ENCODE peak calls at places on chromosomes 5 and 9, in ten cellular contexts. A is fibroblast of mammary gland, R is fibroblast of pulmonary artery, M is A673, H is neuronal stem cell, E is foreskin fibroblast, L is esophagus squamous epithelium, J is ovary, K is HCT116, I is gastrocnemius medialis. G is an unnamed sample.

GRCh38 chr9:17401858-17402257 is 177.0 kb upstream of the SH3GL2 start:
- DNase-seq in L (no peak), M (no peak), A (no peak), R (no peak), J (no peak), H (no peak), E (no peak), I (no peak), K (no peak), G (no peak)

GRCh38 chr5:171610686-171611085 is 174.9 kb upstream of the SMIM23 start:
- DNase-seq in A (no peak), J (no peak), L (no peak), R (no peak), M (no peak), I (no peak), H (no peak), E (no peak), K (no peak), G (no peak)

GRCh38 chr9:130078547-130078946 is 24.8 kb downstream of the GPR107 start:
- DNase-seq in J (no peak), M (no peak), L (no peak), H (no peak), K (no peak), I (no peak), R (no peak), A (no peak), E (no peak), G (no peak)

GRCh38 chr5:113713051-113713450 is 199.6 kb downstream of the YTHDC2 start:
- DNase-seq in K (no peak), L (no peak), E (no peak), J (no peak), H (no peak), M (peak; percentile 4), I (no peak), R (no peak), A (no peak), G (no peak)

GRCh38 chr9:8234286-8234819 is 434.8 kb upstream of the DMAC1 start:
- DNase-seq in A (no peak), R (no peak), K (no peak), H (no peak), L (no peak), I (no peak), J (no peak), M (no peak), E (no peak), G (peak; percentile 27)

GRCh38 chr5:90142531-90142930 is 267.0 kb downstream of the CETN3 start:
- DNase-seq in L (no peak), K (no peak), M (no peak), J (no peak), H (no peak), I (no peak), A (no peak), R (no peak), E (no peak), G (no peak)

GRCh38 chr5:156181656-156182055 is 145.3 kb upstream of the SGCD start:
- DNase-seq in I (no peak), H (no peak), M (no peak), L (no peak), J (no peak), R (no peak), E (no peak), A (no peak), K (no peak), G (no peak)

GRCh38 chr5:14216372-14216771 is 73.2 kb downstream of the TRIO start:
- DNase-seq in H (no peak), L (no peak), E (no peak), M (no peak), J (no peak), A (peak; percentile 38), R (no peak), K (no peak), I (no peak), G (no peak)

GRCh38 chr5:1930501-1930879 is 47.8 kb upstream of the IRX4 start:
- DNase-seq in M (no peak), H (no peak), J (no peak), K (no peak), I (no peak), R (no peak), E (no peak), L (no peak), A (no peak), G (no peak)

GRCh38 chr5:168314735-168315411 is 23.4 kb downstream of the WWC1 start:
- DNase-seq in M (no peak), J (no peak), A (peak; percentile 98), H (no peak), I (no peak), R (peak; percentile 84), E (peak; percentile 90), K (peak; percentile 86), L (no peak), G (peak; percentile 86)

GRCh38 chr9:16191691-16192402 is 639.0 kb downstream of the CCDC171 start:
- DNase-seq in K (peak; percentile 16), E (peak; percentile 72), R (peak; percentile 90), J (peak; percentile 91), M (peak; percentile 60), H (peak; percentile 70), I (peak; percentile 28), A (peak; percentile 87), L (no peak), G (peak; percentile 43)

GRCh38 chr9:104177676-104178075 is 83.6 kb downstream of the SMC2 start:
- DNase-seq in J (no peak), A (no peak), E (no peak), M (no peak), R (no peak), K (no peak), L (no peak), H (no peak), I (no peak), G (no peak)

GRCh38 chr9:109036744-109037680 is 23.7 kb upstream of the CTNNAL1 start:
- DNase-seq in K (no peak), J (no peak), E (no peak), M (peak; percentile 8), L (no peak), R (no peak), H (no peak), I (no peak), A (no peak), G (no peak)

DNA sequence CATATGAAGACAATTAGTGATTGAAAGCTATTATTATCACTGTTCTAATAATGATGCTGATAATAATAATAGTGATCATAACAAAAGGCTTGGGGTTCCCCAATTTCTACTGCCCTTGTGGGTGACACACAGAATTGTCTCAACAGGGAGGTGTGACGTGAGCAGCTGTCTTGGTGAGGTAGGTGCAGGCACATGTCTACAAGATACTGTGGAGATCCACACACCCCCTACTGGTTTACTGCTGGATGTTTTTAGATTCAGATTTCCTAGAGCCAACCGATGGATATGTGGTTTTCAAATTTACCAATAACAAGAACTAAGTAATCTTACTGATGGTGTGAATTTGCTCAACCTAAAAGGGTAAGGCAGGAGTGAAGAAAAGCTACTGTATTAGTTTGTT is 139.0 kb downstream of the TARS1 start:
- DNase-seq in L (no peak), J (no peak), M (no peak), H (no peak), I (no peak), A (no peak), K (no peak), R (no peak), E (no peak), G (no peak)
- H3K4me3 ChIP-seq in L (no peak overlapping the region), J (no peak overlapping the region), M (no peak overlapping the region), H (no peak overlapping the region), I (no peak overlapping the region), A (no peak overlapping the region), K (no peak overlapping the region), R (no peak overlapping the region), E (no peak overlapping the region), G (no peak overlapping the region)

GRCh38 chr9:135253305-135254004 is 166.0 kb downstream of the OLFM1 start:
- DNase-seq in K (peak; percentile 23), I (no peak), J (no peak), E (no peak), H (no peak), L (no peak), M (no peak), R (no peak), A (no peak), G (no peak)
- H3K4me3 ChIP-seq in K (peak overlapping the region; percentile 9), I (no peak overlapping the region), J (no peak overlapping the region), E (no peak overlapping the region), H (no peak overlapping the region), L (no peak overlapping the region), M (no peak overlapping the region), R (no peak overlapping the region), A (no peak overlapping the region), G (no peak overlapping the region)

DNA sequence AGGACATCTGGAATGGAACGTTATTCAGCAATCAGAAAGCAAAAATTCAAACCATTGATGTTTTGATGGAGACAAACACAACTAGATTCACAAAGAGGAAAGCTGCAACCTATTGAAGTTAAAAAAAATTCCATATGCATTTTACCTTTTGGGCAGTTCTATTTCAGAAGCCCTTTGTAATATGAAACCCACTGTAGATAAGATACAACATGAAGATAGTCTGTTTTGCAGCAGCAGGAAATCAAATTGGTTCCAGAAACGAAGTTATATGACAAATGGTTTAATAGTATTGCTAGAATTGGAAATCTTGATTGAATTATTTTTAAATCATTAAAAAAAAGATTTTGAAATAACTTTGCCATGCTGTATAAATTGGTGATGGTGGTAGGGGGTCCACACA is 872 bp downstream of the LIX1 start:
- DNase-seq in I (no peak), M (no peak), L (no peak), K (no peak), J (no peak), E (no peak), A (no peak), H (no peak), R (no peak), G (no peak)
- H3K4me3 ChIP-seq in I (no peak overlapping the region), M (no peak overlapping the region), L (no peak overlapping the region), K (no peak overlapping the region), J (no peak overlapping the region), E (no peak overlapping the region), A (no peak overlapping the region), H (peak overlapping the region; percentile 59), R (no peak overlapping the region), G (no peak overlapping the region)

DNA sequence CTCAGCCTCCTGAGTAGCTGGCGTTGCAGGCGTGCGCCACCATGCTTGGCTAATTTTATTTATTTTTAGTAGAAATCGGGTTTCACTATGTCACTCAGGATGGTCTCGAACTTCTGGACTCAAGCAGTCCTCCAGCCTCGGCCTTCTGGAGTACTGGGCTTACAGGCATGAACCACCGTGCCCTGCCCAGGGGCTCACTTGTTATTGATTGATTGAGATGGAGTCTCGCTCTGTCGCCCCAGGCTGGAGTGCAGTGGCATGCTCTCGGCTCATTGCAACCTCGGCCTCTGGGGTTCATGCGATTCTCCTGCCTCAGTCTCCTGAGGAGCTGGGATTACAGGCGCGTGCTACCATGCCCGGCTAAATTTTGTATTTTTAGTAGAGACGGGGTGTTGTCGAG is 1.6 kb downstream of the HSPA4 start:
- DNase-seq in H (no peak), A (no peak), L (no peak), E (no peak), R (no peak), K (no peak), M (no peak), J (no peak), I (no peak), G (no peak)
- H3K4me3 ChIP-seq in H (no peak overlapping the region), A (peak overlapping the region; percentile 97), L (peak overlapping the region; percentile 91), E (peak overlapping the region; percentile 100), R (peak overlapping the region; percentile 99), K (peak overlapping the region; percentile 99), M (peak overlapping the region; percentile 92), J (no peak overlapping the region), I (peak overlapping the region; percentile 97), G (peak overlapping the region; percentile 97)